ENCODE peak calls at places on chromosome 16, in four cellular contexts. U is prostate gland, G is tibial artery, Q is neural progenitor cell. O is an unnamed sample. For H3K4me1, the result is how much of the 10 kb centered on the place peaks cover.

GRCh38 chr16:31701734-31702133 is 171.9 kb upstream of the ZNF267 start:
- DNase-seq in U (no peak), G (no peak), Q (no peak), O (no peak)

GRCh38 chr16:11587643-11588247 is 1.0 kb upstream of the LITAF start:
- DNase-seq in U (no peak), G (no peak), Q (no peak), O (no peak)

GRCh38 chr16:55822280-55822810 is 10.6 kb downstream of the CES1 start:
- DNase-seq in U (no peak), G (no peak), Q (no peak), O (peak)

GRCh38 chr16:275041-275621 is 613 bp downstream of the RGS11 start:
- DNase-seq in U (no peak), G (no peak), Q (peak), O (no peak)

GRCh38 chr16:25063102-25063501 is 47.9 kb upstream of the ARHGAP17 start:
- DNase-seq in U (no peak), G (no peak), Q (no peak), O (no peak)

GRCh38 chr16:89860747-89861304 is 12.6 kb upstream of the TCF25 start:
- DNase-seq in U (peak), G (peak), Q (peak), O (peak)

GRCh38 chr16:1331712-1332617 is 1.5 kb upstream of the BAIAP3 start:
- DNase-seq in U (peak), G (no peak), Q (peak), O (no peak)

GRCh38 chr16:57976331-57976796 is 5.4 kb upstream of the CNGB1 start:
- DNase-seq in U (no peak), G (no peak), Q (peak), O (no peak)

GRCh38 chr16:2025878-2026460 is 733 bp upstream of the NHERF2 start:
- DNase-seq in U (no peak), G (no peak), Q (no peak), O (no peak)

GRCh38 chr16:72590179-72590937 is 418.4 kb upstream of the PMFBP1 start:
- DNase-seq in U (no peak), G (no peak), Q (no peak), O (no peak)

GRCh38 chr16:26196806-26197205 is 505.0 kb downstream of the HS3ST4 start:
- DNase-seq in U (no peak), G (no peak), Q (no peak), O (no peak)

GRCh38 chr16:57533618-57534336 is 2.6 kb downstream of the CCDC102A start:
- DNase-seq in U (no peak), G (peak), Q (no peak), O (peak)

GRCh38 chr16:14240964-14241363 is 169.8 kb downstream of the MRTFB start:
- DNase-seq in U (no peak), G (no peak), Q (no peak), O (no peak)

GRCh38 chr16:88702364-88703210 is 3.6 kb downstream of the RNF166 start:
- DNase-seq in U (no peak), G (no peak), Q (no peak), O (no peak)

GRCh38 chr16:89343501-89344291 is 126.2 kb downstream of the ZNF778 start:
- DNase-seq in U (no peak), G (no peak), Q (no peak), O (no peak)

GRCh38 chr16:71867934-71868333 is 16.0 kb downstream of the ZNF821 start:
- DNase-seq in U (no peak), G (no peak), Q (no peak), O (no peak)

GRCh38 chr16:425740-426114 is 278 bp downstream of the RAB11FIP3 start:
- DNase-seq in U (no peak), G (no peak), Q (peak), O (no peak)

GRCh38 chr16:82636958-82637357 is 10.2 kb downstream of the CDH13 start:
- DNase-seq in U (no peak), G (no peak), Q (no peak), O (no peak)
- H3K4me1 ChIP-seq in U (under half), G (under half), Q (under half), O (half or more)

GRCh38 chr16:28532940-28533647 is 5.7 kb downstream of the NUPR1 start:
- DNase-seq in U (no peak), G (no peak), Q (no peak), O (no peak)
- H3K4me3 ChIP-seq in U (no peak), G (no peak), Q (no peak), O (no peak)

DNA sequence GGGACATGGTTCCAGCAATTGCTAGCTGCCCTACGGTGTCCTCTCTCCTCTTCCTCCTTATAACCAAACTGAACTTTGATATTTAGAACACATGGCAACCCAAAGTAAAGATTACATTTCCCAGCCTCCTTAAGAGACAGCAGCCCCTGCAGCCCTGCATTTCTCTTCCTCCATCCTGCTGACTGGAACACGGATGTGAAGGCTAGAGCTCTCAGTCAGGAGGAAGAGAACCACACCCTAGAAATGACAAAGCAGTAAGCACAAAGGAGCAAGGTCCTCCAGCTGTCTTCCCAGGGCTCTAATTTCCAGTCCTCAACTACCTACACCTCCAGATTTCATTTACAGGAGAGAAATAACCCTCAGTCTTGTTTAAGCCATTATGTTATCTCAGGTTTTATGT is 10.9 kb downstream of the DYNC1LI2 start:
- DNase-seq in U (no peak), G (no peak), Q (no peak), O (no peak)
- H3K27ac ChIP-seq in U (peak), G (peak), Q (peak), O (no peak)

DNA sequence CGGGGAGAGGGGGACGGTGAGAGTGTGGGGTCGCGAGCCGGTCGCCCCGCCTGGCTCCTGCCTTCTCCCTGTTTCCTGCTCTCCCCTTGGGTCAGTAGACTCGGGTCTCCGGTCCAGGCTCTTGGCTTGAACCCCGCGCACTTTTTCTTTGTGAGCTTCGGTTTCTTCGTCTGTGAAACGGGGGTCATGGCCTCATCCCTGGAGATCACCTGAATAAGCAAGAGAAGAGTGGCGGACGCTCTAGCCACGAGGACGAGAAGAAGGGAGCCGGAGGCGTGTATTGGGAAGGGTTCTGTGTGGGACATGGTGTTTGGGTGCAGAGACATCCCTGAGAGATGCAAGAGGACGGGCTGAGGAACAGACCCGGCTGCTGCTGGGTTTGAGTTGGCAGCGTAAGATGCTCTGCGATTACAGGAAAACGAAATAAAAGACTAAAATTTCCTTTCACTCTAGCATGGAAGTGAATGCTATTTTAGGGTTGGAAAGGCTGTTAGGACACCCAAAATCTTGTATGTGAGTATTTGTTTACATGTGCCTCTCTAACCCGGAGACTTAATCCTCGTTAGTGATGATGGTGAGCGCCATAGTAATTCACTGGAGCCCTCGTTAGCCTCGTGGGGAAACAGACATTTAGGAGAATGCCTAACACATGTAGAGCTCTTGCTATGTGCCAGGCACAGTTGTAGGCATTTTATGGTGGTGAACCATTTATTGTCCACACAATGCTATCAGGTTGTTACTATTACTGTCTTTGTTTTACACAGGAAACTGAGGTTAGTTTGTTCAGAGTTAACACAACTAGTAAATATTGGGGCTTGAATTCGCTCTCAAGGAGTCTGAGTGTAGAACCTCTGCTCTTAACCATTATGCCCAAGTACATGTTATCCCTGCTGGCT is 646 bp downstream of the KIF22 start:
- DNase-seq in U (no peak), G (no peak), Q (peak), O (no peak)
- H3K4me1 ChIP-seq in U (under half), G (under half), Q (under half), O (under half)

DNA sequence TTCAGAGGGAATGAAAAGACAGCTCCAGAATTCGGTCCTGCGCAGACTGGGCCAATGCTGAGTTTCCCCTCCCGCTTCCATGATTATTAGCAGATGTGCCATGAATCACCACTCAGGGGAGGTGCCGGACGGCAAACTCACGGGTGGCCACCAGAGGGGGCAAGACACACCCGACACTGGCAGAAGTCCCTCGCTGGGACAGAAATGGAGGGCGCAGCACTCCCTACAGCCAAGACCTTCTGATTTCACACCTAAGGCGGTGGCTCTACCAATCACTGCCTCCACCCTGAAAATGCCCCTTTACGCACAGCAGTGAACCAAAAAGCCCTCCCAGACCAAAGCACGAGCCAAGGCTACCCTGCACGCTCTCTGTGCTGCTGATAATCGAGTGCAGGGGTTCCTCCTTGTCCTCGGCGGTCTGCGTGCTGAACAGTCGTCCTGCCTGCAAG is 26.8 kb downstream of the TRAP1 start:
- DNase-seq in U (peak), G (peak), Q (peak), O (peak)
- H3K4me3 ChIP-seq in U (peak), G (peak), Q (no peak), O (no peak)

DNA sequence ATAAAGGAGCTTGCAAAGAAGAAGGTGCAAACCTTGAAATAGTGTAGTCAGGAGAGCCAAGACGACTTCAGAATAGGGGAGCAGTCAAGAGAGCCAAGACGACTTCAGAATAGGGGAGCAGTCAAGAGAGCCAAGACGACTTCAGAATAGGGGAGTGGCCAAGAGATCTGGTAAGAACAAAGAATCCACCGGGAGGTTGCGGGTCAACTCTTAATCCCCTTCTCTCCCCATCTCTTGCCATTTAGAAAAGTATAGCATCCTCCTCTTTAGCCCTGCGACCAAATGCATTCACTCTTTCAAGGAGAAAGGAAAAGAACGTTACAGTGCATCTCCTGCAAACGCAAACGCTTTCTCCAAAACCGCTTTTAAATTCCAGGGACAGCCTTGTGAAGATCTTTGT is 708 bp downstream of the KNOP1 start:
- DNase-seq in U (no peak), G (no peak), Q (peak), O (no peak)
- H3K27ac ChIP-seq in U (peak), G (peak), Q (peak), O (peak)

GRCh38 chr16:30091474-30092372 is at the start of gene TBX6:
- DNase-seq in U (peak), G (peak), Q (peak), O (peak)
- H3K4me1 ChIP-seq in U (under half), G (half or more), Q (under half), O (under half)

GRCh38 chr16:50467559-50467942 is 80.6 kb upstream of the NKD1 start:
- DNase-seq in U (no peak), G (no peak), Q (no peak), O (no peak)
- H3K4me3 ChIP-seq in U (peak), G (peak), Q (peak), O (no peak)

DNA sequence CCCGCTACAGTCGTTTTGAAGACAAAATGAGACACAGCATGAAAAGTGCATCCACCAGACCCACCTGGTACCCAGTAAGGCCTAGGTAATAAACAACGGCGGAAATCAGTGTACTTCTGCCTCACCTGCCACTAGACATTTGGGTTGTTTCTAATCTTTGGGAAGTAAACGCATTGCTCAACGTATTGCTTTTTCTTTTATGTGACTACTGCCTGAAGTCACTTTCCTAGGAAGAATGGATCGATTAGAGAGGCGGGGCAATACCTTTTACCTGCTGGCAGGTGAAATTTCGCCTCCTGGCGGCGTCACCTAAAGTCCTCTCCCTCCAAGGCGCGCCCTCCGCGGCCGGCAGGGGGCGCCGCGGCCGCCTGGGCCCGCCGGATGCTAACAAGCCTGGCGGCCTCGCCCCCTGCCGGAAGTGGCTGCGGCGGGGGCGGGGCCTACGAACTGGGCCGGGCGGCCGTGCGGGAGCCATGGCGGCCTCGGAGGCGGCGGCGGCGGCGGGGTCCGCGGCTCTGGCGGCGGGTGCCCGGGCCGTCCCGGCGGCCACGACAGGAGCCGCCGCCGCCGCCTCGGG is at the start of gene ATMIN:
- DNase-seq in U (peak), G (peak), Q (peak), O (peak)
- H3K27ac ChIP-seq in U (peak), G (peak), Q (no peak), O (no peak)

GRCh38 chr16:3479654-3480216 is 15.6 kb downstream of the C16orf90 start:
- DNase-seq in U (no peak), G (no peak), Q (no peak), O (no peak)
- H3K4me1 ChIP-seq in U (under half), G (under half), Q (under half), O (under half)

O was measured in SJSA1.